ENCODE peak calls at places on chromosomes 11 and 22, in seven cellular contexts. P is IMR-90, O is upper lobe of right lung, X is cardiac fibroblast, T is fibroblast of the aortic adventitia, V is HCT116, N is neural progenitor cell. I is an unnamed sample.

GRCh38 chr11:3674189-3674588 is 3.0 kb upstream of the CHRNA10 start:
- DNase-seq in V (no peak), O (no peak), P (peak), X (no peak), N (peak), T (peak), I (peak)

GRCh38 chr11:89458646-89459045 is 32.5 kb downstream of the NOX4 start:
- DNase-seq in X (no peak), O (no peak), V (no peak), N (no peak), P (no peak), T (no peak), I (peak)

GRCh38 chr11:4071828-4072421 is 22.7 kb upstream of the RRM1 start:
- DNase-seq in V (no peak), P (no peak), N (peak), T (no peak), O (no peak), X (no peak), I (no peak)

GRCh38 chr11:72641900-72642814 is 32.1 kb downstream of the PDE2A start:
- DNase-seq in O (peak), T (no peak), N (peak), X (peak), V (no peak), P (no peak), I (no peak)

GRCh38 chr11:133947298-133947905 is 9.4 kb downstream of the IGSF9B start:
- DNase-seq in X (peak), T (peak), O (peak), N (peak), V (no peak), P (peak), I (peak)

GRCh38 chr11:59208956-59209355 is 3.8 kb downstream of the MPEG1 start:
- DNase-seq in P (peak), V (no peak), O (no peak), X (no peak), T (no peak), N (no peak), I (peak)

GRCh38 chr11:34051349-34052035 is at the start of gene CAPRIN1:
- DNase-seq in O (peak), N (peak), V (peak), T (peak), X (peak), P (peak), I (peak)

GRCh38 chr11:70769521-70769920 is 371.2 kb downstream of the CTTN start:
- DNase-seq in P (no peak), N (no peak), T (no peak), O (no peak), V (no peak), X (no peak), I (no peak)

GRCh38 chr11:8484251-8484650 is 109.8 kb downstream of the STK33 start:
- DNase-seq in X (no peak), P (no peak), V (no peak), O (no peak), N (no peak), T (no peak), I (no peak)

GRCh38 chr22:39592104-39593060 is 21.8 kb downstream of the CACNA1I start:
- DNase-seq in N (peak), X (peak), O (no peak), V (peak), P (peak), T (peak), I (peak)

GRCh38 chr11:43316451-43316850 is 4.7 kb downstream of the API5 start:
- DNase-seq in X (peak), T (peak), N (no peak), V (no peak), O (no peak), P (peak), I (no peak)

GRCh38 chr11:121563003-121563402 is 110.2 kb upstream of the SORL1-AS1 start:
- DNase-seq in N (no peak), T (no peak), V (no peak), O (no peak), P (no peak), X (no peak), I (no peak)

GRCh38 chr11:19919050-19919561 is 206.5 kb downstream of the NAV2 start:
- DNase-seq in X (peak), T (peak), N (no peak), P (peak), O (peak), V (no peak), I (peak)

GRCh38 chr22:26453812-26454500 is 24.9 kb downstream of the ASPHD2 start:
- DNase-seq in T (no peak), V (no peak), N (no peak), P (no peak), O (no peak), X (no peak), I (no peak)

GRCh38 chr22:33321466-33321865 is 263.3 kb upstream of the SYN3 start:
- DNase-seq in T (no peak), V (no peak), N (no peak), O (no peak), X (no peak), P (no peak), I (no peak)

GRCh38 chr11:115411114-115411513 is 93.1 kb downstream of the CADM1 start:
- DNase-seq in T (no peak), P (no peak), X (no peak), O (no peak), N (no peak), V (no peak), I (no peak)

GRCh38 chr11:25211635-25212251 is 714.9 kb downstream of the LUZP2 start:
- DNase-seq in P (no peak), V (no peak), N (no peak), T (no peak), X (no peak), O (no peak), I (no peak)

GRCh38 chr11:57228600-57228999 is 8.4 kb downstream of the APLNR start:
- DNase-seq in T (no peak), O (no peak), P (no peak), V (no peak), N (no peak), X (no peak), I (no peak)

GRCh38 chr11:94000641-94001040 is 20.5 kb upstream of the HEPHL1 start:
- DNase-seq in P (peak), O (no peak), T (peak), N (no peak), X (no peak), V (no peak), I (peak)

GRCh38 chr11:88169481-88169880 is 5.8 kb downstream of the RAB38 start:
- DNase-seq in N (no peak), P (peak), V (no peak), X (no peak), O (no peak), T (peak), I (no peak)

GRCh38 chr22:38163844-38164577 is 17.6 kb downstream of the PLA2G6 start:
- DNase-seq in P (no peak), T (no peak), O (peak), V (no peak), X (no peak), N (no peak), I (no peak)

GRCh38 chr22:24938741-24939341 is 7.7 kb downstream of the LHFPL7 start:
- DNase-seq in P (peak), N (peak), V (no peak), X (peak), O (no peak), T (peak), I (peak)

GRCh38 chr11:124970925-124971324 is 16.9 kb downstream of the CCDC15 start:
- DNase-seq in O (no peak), T (peak), N (peak), V (peak), P (peak), X (peak), I (peak)

GRCh38 chr22:21642584-21643448 is 714 bp downstream of the SDF2L1 start:
- DNase-seq in P (peak), N (peak), V (no peak), X (peak), T (peak), O (peak), I (peak)

GRCh38 chr11:65549088-65549487 is 9.1 kb downstream of the LTBP3 start:
- DNase-seq in T (no peak), X (no peak), O (no peak), P (no peak), N (no peak), V (no peak), I (no peak)

GRCh38 chr11:65546217-65546958 is 11.8 kb downstream of the LTBP3 start:
- DNase-seq in X (no peak), V (peak), T (no peak), O (peak), P (no peak), N (peak), I (no peak)

GRCh38 chr11:65547446-65548125 is 10.6 kb downstream of the LTBP3 start:
- DNase-seq in O (no peak), V (no peak), N (no peak), T (no peak), P (no peak), X (no peak), I (no peak)

GRCh38 chr11:65542738-65543390 is 15.3 kb downstream of the LTBP3 start:
- DNase-seq in P (no peak), N (no peak), X (no peak), V (no peak), O (no peak), T (no peak), I (no peak)

DNA sequence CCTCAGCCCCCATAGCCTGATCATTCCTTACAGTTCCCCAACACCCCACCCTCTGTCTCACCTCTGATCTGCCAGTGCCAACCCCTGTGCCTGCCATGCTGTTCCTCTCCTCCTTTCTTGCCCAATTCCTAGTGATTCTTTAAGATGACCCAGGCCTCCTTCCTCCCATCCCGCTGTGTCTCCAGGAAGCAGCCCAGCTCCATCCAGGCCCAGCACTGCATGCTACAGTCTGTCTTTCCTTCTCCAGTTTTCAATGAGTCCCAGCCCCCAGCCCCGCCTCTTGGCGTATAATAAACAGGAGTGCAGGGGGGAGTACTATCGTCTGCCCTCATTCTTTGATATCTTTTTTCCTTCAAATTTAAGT is 12.3 kb downstream of the LTBP3 start:
- DNase-seq in N (no peak), T (no peak), P (no peak), X (no peak), V (no peak), O (no peak), I (no peak)
- H3K4me3 ChIP-seq in N (peak), T (no peak), P (no peak), X (no peak), V (no peak), O (peak), I (no peak)

DNA sequence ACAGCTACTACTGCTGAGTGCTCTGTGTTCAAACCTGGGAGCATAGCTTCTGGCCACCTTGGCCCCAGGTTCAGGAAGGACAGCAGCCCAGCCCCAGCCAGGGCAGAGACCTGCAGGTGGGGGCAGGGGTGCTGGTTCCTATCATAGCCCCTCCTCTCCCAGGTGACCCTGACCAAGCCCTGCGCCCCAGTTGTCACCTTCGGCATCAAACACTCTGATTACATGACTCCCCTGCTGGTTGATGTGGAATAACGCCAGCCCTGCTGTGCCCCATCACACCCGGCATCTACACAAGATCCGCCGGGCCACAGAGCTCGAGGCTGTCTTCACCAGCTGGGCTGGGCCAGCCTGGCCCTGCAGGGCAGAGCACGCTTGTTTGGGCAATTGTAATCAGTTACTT is 6.9 kb downstream of the SCGB1C1 start:
- DNase-seq in P (no peak), T (no peak), X (no peak), V (no peak), N (no peak), O (peak), I (no peak)
- TF ChIP-seq CTCF in P (no peak), T (no peak), X (no peak), V (no peak), N (no peak), O (no peak), I (no peak)

DNA sequence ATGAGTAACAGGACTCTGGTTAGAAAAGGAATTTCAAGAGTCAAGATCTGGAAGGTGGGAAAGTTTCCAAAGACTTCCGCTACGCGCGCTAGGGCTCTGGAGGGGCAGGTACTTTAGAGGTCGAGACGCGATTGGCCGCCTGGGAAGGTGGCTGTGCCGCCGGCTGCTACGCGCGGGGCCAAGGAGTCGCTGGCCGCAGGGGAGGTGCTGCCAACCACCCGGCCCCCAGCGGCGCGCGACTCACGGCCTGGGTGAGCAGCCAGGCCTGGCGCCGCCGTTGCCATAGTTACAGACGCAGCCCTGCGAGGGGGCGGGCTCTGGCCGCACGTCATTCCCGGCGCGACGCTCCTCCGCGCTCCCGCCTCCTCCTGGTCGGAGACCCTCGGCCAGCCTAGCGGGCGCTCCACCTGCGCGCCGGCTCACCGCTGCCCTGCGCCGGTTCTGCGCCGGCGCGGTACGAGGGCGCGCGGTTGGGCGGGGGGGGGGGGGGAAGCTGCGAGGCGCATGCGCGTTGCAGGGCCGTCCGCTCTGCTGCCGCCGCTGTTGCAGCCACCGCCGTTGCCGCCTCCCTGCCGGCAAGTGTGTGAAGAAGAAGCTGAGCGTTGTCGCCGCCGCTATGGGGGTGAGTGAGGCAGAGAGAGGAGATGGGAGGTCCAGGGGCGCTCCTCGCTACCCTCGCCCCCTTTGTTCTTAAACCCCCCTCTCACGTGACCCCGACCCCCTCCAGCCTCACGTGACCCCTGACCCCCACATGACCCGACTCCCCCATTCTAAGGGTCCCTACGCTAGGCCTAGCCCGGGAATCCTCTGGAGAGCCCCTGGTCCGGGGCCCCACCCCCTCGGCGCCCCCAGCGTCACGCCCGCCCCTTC is at the start of gene NAA40:
- DNase-seq in X (peak), T (peak), V (peak), N (peak), O (peak), P (peak), I (peak)
- H3K4me3 ChIP-seq in X (peak), T (peak), V (peak), N (peak), O (peak), P (peak), I (peak)

DNA sequence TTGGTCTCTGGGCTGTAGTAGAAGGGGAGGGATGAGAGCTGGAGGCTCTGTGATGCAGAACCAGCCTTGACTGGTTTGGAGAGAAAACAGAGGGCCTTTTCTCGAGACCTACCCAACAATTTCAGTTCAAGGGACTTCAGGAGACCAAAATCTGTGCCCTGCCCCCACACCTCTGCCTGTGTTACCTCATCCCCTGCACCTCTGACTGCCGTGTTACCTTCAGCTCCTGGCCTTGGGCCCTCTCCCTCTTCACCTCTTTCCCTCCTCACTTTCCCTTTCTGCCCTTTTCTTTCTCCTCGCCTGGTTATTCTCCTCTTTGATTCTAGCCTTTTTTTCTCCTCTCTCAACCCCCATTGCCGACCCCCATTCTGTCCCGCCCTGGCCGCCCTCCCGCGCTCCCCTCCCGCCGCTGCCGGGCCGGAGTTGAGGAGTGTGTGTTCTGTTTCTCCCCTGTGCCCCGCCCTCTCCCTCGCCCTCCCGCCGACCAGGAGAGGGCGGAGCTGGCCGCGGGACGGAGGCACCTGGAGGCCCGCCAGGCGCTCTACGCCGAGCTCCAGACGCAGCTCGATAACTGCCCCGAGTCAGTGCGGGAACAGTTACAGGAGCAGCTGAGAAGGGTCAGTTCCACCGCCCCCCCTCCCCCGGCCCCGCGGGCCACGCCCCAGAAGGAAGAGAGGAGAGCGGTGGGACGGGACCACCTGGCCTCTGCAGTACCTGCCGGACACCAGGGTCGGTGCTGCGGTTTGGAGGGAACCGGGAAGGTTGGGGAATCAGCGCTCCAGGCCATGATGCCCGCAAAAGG is 27.2 kb downstream of the PHLDB1 start:
- DNase-seq in P (peak), V (no peak), N (peak), X (peak), O (peak), T (peak), I (peak)
- TF ChIP-seq CTCF in P (no peak), V (peak), N (peak), X (no peak), O (peak), T (peak), I (no peak)

GRCh38 chr11:97516688-97517087 is 1126.9 kb downstream of the JRKL start:
- DNase-seq in X (no peak), V (no peak), T (no peak), O (no peak), N (no peak), P (no peak), I (no peak)

GRCh38 chr11:97514446-97514845 is 1124.6 kb downstream of the JRKL start:
- DNase-seq in P (no peak), O (no peak), N (no peak), T (no peak), V (no peak), X (no peak), I (no peak)
- H3K4me3 ChIP-seq in P (no peak), O (no peak), N (no peak), T (no peak), V (no peak), X (no peak), I (no peak)

GRCh38 chr11:46222485-46223251 is 54.8 kb upstream of the CREB3L1 start:
- DNase-seq in V (no peak), O (no peak), X (no peak), T (peak), P (peak), N (no peak), I (peak)
- TF ChIP-seq CTCF in V (no peak), O (no peak), X (no peak), T (peak), P (no peak), N (no peak), I (peak)

GRCh38 chr22:44181033-44181911 is 547 bp downstream of the PARVG start:
- DNase-seq in V (no peak), X (no peak), T (no peak), O (peak), P (no peak), N (no peak), I (no peak)

GRCh38 chr22:44179989-44180705 is 578 bp upstream of the PARVG start:
- DNase-seq in X (no peak), P (no peak), N (no peak), T (no peak), O (peak), V (no peak), I (no peak)

GRCh38 chr22:44180706-44181032 is at the start of gene PARVG:
- DNase-seq in P (no peak), O (no peak), X (no peak), V (no peak), T (no peak), N (no peak), I (no peak)

GRCh38 chr22:44181912-44182590 is 1.3 kb downstream of the PARVG start:
- DNase-seq in X (no peak), V (no peak), N (no peak), P (no peak), T (no peak), O (peak), I (no peak)

DNA sequence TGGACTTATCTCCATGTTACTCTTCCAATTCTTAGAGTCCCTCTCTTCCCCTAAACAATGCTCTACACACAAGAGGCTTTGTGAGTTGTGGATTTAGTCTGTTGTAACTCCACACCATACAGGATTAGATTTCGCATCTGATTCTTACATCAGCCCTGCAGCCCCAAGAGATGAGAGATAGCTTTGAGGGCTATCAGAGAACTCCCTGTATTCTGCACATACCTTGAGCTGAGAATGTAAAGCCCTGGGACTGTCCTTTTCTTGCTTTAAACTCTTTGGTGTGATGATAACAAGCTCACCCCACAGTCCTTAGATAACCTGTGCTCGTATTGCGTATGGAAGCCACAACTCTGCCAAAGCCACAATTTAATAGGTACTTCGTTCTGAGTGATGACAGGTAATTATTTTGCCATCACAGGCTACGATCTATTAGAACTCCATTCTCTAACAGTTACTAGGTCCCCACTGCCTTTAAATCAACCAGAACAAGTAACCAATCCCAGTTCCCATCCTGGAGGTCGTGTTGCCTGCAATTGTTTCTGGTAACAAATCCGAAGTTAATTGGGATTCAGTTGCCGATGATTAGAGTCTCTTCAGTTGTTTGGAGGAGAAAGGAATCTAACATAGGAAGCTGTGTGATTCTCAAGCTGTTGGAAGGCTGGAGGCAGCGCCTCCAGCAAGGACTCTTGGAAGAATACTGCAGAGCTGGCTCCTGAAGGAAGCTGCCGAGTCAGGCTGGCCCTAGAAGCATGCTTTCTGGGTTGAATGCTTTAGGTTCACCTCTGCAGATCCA is 1.3 kb upstream of the PARVG start:
- DNase-seq in O (peak), P (no peak), T (no peak), V (no peak), N (peak), X (no peak), I (no peak)
- H3K4me3 ChIP-seq in O (no peak), P (no peak), T (no peak), V (no peak), N (no peak), X (no peak), I (no peak)

I was measured in fibroblast of mammary gland.